ENCODE peak calls at places on chromosome 11, in eight cellular contexts. O, Q, R, P, T, D, H and U are unnamed samples. For H3K4me1, the result is how much of the 10 kb centered on the place peaks cover.

GRCh38 chr11:43835104-43835503 is 45.5 kb upstream of the ALKBH3 start:
- DNase-seq in H (no peak), T (no peak), D (no peak), Q (no peak), R (no peak), O (no peak), P (no peak), U (no peak)

GRCh38 chr11:95922536-95923440 is 1.1 kb downstream of the MTMR2 start:
- DNase-seq in P (no peak), T (no peak), O (no peak), Q (no peak), H (no peak), R (no peak), D (peak), U (no peak)

GRCh38 chr11:126303623-126304456 is at the start of gene DCPS:
- DNase-seq in T (peak), P (peak), H (peak), Q (peak), R (peak), O (peak), D (peak), U (peak)

GRCh38 chr11:117888140-117888561 is 11.7 kb upstream of the FXYD6 start:
- DNase-seq in T (no peak), D (no peak), O (no peak), P (no peak), R (no peak), H (no peak), Q (no peak), U (peak)

GRCh38 chr11:31798057-31799035 is 12.8 kb downstream of the PAX6 start:
- DNase-seq in D (no peak), R (no peak), P (no peak), O (no peak), T (no peak), H (no peak), Q (peak), U (peak)

GRCh38 chr11:85875505-85875904 is 20.3 kb downstream of the CCDC83 start:
- DNase-seq in T (no peak), O (no peak), P (no peak), H (no peak), D (no peak), Q (no peak), R (peak), U (no peak)

GRCh38 chr11:2740275-2740940 is 40.6 kb upstream of the KCNQ1OT1 start:
- DNase-seq in Q (peak), O (no peak), H (no peak), R (no peak), D (no peak), P (no peak), T (no peak), U (no peak)

GRCh38 chr11:35163707-35164496 is 24.9 kb downstream of the CD44 start:
- DNase-seq in R (peak), Q (no peak), O (no peak), H (no peak), D (no peak), P (no peak), T (no peak), U (no peak)

GRCh38 chr11:57427692-57428082 is 766 bp upstream of the SLC43A3 start:
- DNase-seq in P (peak), R (peak), T (no peak), D (no peak), Q (no peak), H (no peak), O (peak), U (no peak)

GRCh38 chr11:89220684-89221339 is 43.1 kb downstream of the TYR start:
- DNase-seq in O (no peak), T (no peak), P (no peak), R (no peak), D (no peak), H (no peak), Q (no peak), U (no peak)

GRCh38 chr11:116732740-116733385 is 39.9 kb downstream of the BUD13 start:
- DNase-seq in R (peak), T (peak), O (no peak), D (peak), Q (peak), H (peak), P (peak), U (no peak)

GRCh38 chr11:82754410-82754809 is 20.7 kb upstream of the FAM181B start:
- DNase-seq in P (no peak), H (no peak), O (no peak), Q (no peak), D (no peak), T (no peak), R (no peak), U (no peak)

GRCh38 chr11:20156876-20157613 is 3.2 kb downstream of the DBX1 start:
- DNase-seq in R (no peak), P (no peak), D (no peak), T (no peak), O (no peak), Q (peak), H (no peak), U (no peak)

GRCh38 chr11:18704698-18705097 is 6.1 kb downstream of the TMEM86A start:
- DNase-seq in R (no peak), D (no peak), Q (no peak), T (no peak), O (no peak), P (no peak), H (no peak), U (no peak)

GRCh38 chr11:4593739-4594138 is at the start of gene OR52I1:
- DNase-seq in Q (no peak), P (no peak), D (no peak), H (no peak), O (no peak), R (no peak), T (no peak), U (no peak)

GRCh38 chr11:114036156-114036811 is 23.2 kb upstream of the ZBTB16 start:
- DNase-seq in H (peak), Q (peak), P (peak), D (peak), O (peak), R (peak), T (peak), U (no peak)

GRCh38 chr11:72609045-72609444 is 65.2 kb downstream of the PDE2A start:
- DNase-seq in P (no peak), H (no peak), Q (no peak), T (no peak), R (peak), D (peak), O (no peak), U (no peak)

GRCh38 chr11:113372317-113372716 is 15.3 kb upstream of the ANKK1 start:
- DNase-seq in T (no peak), D (peak), P (no peak), R (peak), Q (no peak), H (no peak), O (no peak), U (no peak)

GRCh38 chr11:112797653-112798293 is 163.4 kb upstream of the NCAM1 start:
- DNase-seq in T (no peak), O (no peak), R (no peak), P (no peak), Q (no peak), H (peak), D (no peak), U (no peak)

GRCh38 chr11:2269601-2270321 is 627 bp downstream of the ASCL2 start:
- DNase-seq in D (peak), T (no peak), O (no peak), R (peak), Q (peak), H (peak), P (peak), U (peak)

GRCh38 chr11:72446929-72447753 is 12.8 kb upstream of the CLPB start:
- DNase-seq in T (peak), D (peak), H (no peak), Q (no peak), O (no peak), P (no peak), R (peak), U (no peak)

GRCh38 chr11:36365937-36366336 is 69.8 kb downstream of the PRR5L start:
- DNase-seq in Q (no peak), R (no peak), H (no peak), P (no peak), D (no peak), O (no peak), T (no peak), U (no peak)

GRCh38 chr11:124623861-124624525 is 1.3 kb downstream of the TBRG1 start:
- DNase-seq in Q (no peak), T (no peak), D (peak), P (no peak), O (no peak), R (peak), H (no peak), U (no peak)

GRCh38 chr11:3140291-3140603 is 24.9 kb downstream of the OSBPL5 start:
- DNase-seq in Q (no peak), P (no peak), D (no peak), R (no peak), O (no peak), T (no peak), H (no peak), U (no peak)

GRCh38 chr11:61340985-61341384 is 8.0 kb downstream of the TKFC start:
- DNase-seq in H (no peak), Q (no peak), O (no peak), P (no peak), D (no peak), T (no peak), R (no peak), U (no peak)

GRCh38 chr11:59776210-59777066 is 21.3 kb downstream of the STX3 start:
- DNase-seq in D (peak), H (no peak), R (peak), P (no peak), O (no peak), T (peak), Q (no peak), U (no peak)

GRCh38 chr11:61764606-61765260 is 12.3 kb downstream of the MYRF start:
- DNase-seq in O (no peak), P (peak), T (no peak), R (no peak), Q (no peak), H (no peak), D (no peak), U (no peak)

GRCh38 chr11:12884751-12885318 is 124.3 kb upstream of the RASSF10 start:
- DNase-seq in H (no peak), Q (no peak), R (no peak), D (no peak), O (no peak), P (no peak), T (no peak), U (no peak)

GRCh38 chr11:119363081-119363861 is 16.8 kb upstream of the MFRP start:
- DNase-seq in P (peak), Q (peak), D (no peak), O (no peak), H (no peak), R (no peak), T (no peak), U (no peak)

GRCh38 chr11:134045799-134046635 is 22.9 kb upstream of the JAM3 start:
- DNase-seq in P (no peak), H (no peak), Q (peak), O (no peak), R (no peak), T (no peak), D (no peak), U (no peak)

GRCh38 chr11:74748211-74749126 is at the start of gene RNF169:
- DNase-seq in R (peak), Q (peak), P (peak), T (peak), D (peak), H (peak), O (peak), U (no peak)
- TF ChIP-seq POLR2A in R (peak), Q (peak), P (peak), T (peak), D (peak), H (peak), O (peak), U (peak)

GRCh38 chr11:80632691-80633090 is 1191.9 kb upstream of the TENM4 start:
- DNase-seq in Q (no peak), H (no peak), T (no peak), D (no peak), R (no peak), P (no peak), O (no peak), U (no peak)

GRCh38 chr11:80632156-80632555 is 1191.3 kb upstream of the TENM4 start:
- DNase-seq in P (no peak), D (no peak), H (no peak), O (no peak), R (no peak), Q (no peak), T (no peak), U (no peak)

GRCh38 chr11:80621871-80622270 is 1181.0 kb upstream of the TENM4 start:
- DNase-seq in O (no peak), T (no peak), R (no peak), P (no peak), Q (no peak), D (no peak), H (no peak), U (no peak)

DNA sequence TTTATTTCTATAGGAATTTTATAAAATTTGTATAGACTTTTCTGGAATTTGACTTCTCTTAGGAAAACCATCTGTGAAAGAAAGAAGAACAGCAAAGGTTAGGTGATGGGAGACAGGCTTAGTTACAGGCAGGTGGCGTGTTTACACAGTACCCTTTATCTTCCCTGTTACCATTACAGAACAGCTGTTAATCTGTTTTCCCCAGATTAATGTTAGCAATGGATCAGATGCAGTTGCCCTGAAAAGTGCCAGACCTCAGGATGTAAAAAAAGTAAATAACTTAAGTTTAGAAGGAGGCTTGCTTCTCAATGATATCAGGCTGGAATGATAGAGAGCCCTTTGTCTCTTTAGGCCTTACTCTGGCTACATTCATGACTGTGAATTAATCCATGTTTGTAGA is 1186.5 kb upstream of the TENM4 start:
- DNase-seq in P (no peak), D (no peak), O (no peak), T (no peak), R (no peak), Q (no peak), H (no peak), U (no peak)
- H3K4me3 ChIP-seq in P (no peak), D (no peak), O (no peak), T (no peak), R (no peak), Q (no peak), H (no peak), U (no peak)

GRCh38 chr11:132719684-132720083 is 812.6 kb downstream of the OPCML start:
- DNase-seq in R (no peak), H (no peak), O (no peak), P (no peak), D (no peak), T (no peak), Q (no peak), U (no peak)
- H3K4me1 ChIP-seq in R (under half), H (under half), O (under half), P (under half), D (under half), T (under half), Q (under half), U (under half)

DNA sequence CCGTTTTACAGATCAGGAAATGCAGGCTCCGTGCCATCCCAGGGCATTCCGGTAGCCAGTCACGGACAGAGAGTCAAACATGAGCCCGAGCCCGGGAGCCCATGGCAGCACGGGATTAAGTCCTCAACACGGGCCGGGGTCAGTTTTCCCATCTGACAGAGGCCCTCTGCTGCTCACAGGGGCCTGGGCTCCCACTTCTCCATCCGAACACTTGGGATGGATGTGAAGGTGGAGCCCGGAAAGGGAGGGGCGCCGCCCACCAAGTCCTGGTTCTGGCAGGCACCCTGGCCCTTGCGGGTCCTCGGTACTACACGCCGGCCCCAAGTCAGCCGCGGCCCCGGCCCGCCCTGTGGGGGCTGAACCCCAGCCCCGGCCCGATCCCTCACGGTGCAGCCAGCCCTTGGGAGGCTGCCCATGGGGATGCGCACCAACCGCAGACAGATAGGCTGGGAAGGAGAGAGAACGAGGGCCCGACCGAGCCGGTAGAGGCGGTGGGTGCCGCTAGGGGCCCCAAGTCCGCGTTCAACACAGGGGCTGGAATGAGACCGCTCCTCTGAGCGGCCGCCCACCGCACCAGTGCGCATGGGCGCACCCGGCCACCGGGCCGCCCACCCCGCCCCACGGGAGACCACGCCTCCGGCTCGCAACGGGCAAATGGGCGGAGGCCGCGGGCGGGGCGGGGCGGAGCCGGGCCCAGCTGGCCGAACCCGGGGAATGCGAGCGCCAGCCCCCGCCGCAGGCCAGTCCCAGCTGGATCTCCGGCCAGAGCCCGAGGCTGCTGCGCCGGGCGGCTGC is at the start of gene CAPN5:
- DNase-seq in P (peak), O (peak), T (peak), D (peak), H (peak), R (peak), Q (peak), U (no peak)
- TF ChIP-seq POLR2A in P (peak), O (peak), T (peak), D (no peak), H (peak), R (peak), Q (no peak), U (no peak)

DNA sequence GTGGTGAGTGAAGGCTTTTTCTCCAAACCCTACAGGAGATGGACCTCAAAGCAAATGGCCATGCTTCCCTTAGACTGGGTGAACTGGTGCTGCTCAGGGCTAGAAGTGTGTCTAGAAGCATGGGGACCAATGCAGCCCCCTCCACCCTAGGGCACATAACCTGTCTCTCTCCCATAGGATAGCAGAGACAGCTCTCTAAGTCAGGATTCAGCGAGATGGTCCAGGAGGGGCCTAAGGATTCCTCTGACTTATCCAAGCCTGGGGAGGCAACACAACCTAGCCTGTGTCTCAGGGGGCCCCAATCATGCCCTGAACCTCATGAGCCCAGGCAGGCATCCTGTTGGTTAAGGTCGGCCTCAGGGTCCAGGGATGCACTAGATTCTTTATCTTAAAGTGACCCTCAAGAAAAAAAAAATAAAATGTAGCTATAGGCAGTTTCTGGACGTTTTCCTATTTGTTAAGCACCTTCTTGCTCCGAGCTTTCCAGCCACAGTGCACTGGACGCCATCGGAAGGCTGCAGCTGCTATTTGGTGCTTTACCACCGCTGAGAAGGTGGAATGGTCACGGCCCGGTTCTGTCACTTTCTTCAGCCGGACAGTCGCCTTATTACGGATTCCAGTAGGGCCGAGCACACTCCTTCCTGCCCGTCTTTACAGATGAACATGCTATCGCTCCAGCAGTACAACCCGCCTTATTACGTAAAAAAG is 5.0 kb upstream of the CCND1 start:
- DNase-seq in Q (no peak), H (no peak), O (no peak), T (no peak), D (no peak), P (no peak), R (no peak), U (no peak)
- H3K4me3 ChIP-seq in Q (peak), H (peak), O (peak), T (peak), D (no peak), P (peak), R (peak), U (peak)

DNA sequence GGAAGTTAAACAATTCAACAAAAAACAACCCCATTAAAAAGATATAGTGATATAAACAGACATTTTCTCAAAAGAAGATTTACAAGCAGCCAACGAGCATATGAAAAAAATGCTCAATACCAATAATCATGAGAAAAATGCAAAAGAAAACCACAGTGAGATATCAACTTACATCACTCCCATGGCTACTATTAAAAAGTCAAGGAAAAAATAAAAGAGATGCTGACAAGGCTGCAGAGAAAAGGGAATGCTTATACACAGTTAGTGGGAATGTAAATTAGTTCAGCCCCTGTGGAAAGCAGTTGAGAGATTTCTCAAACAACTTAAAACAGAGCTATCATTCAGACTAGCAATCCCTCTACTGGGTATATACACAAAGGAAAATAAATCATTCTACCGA is 97.1 kb upstream of the CARD18 start:
- DNase-seq in T (no peak), R (peak), P (no peak), D (no peak), O (no peak), H (no peak), Q (no peak), U (no peak)
- H3K4me1 ChIP-seq in T (under half), R (under half), P (under half), D (under half), O (under half), H (under half), Q (under half), U (under half)

GRCh38 chr11:75241036-75241905 is 697 bp downstream of the TPBGL start:
- DNase-seq in H (peak), D (peak), O (peak), T (peak), P (peak), Q (peak), R (peak), U (no peak)
- TF ChIP-seq POLR2A in H (peak), D (no peak), O (no peak), T (no peak), P (peak), Q (no peak), R (no peak), U (no peak)

GRCh38 chr11:71197096-71197495 is 55.3 kb downstream of the SHANK2 start:
- DNase-seq in R (no peak), D (no peak), P (no peak), T (no peak), Q (peak), O (no peak), H (no peak), U (no peak)
- H3K4me3 ChIP-seq in R (no peak), D (no peak), P (no peak), T (no peak), Q (no peak), O (no peak), H (no peak), U (no peak)

DNA sequence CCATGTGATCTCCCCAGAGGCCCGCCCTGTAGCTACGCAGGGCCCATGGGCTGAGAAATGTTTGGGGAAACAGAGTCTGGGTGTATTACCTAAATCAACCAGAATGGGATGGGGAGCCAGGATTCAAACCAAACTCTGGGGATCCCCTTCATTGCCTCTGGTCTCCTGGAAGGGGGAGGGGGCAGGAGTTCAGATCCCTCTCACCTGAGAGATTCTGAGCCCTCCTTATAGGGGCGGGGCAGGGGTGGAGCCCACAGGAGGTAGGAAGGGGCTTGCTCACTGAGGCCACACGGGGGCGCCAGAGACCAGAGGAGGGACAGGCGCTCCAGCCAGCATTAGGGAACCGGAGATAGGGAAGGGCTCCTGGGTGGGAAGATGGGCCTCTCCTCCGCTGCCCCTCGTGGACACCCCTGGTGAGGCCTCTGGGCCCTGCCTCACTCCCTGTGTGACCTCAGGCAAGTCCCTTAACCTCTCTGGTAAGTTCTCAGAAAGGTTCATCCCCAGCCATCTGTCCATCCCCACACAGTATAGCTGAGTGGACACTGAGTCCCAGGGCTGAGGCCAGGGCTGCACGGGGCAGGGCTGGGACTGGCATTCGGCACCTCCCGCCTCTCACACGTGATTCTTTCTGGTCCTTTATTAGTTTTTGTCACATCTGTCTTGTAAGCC is 2.7 kb upstream of the CDC42BPG start:
- DNase-seq in D (peak), R (peak), O (peak), T (peak), P (peak), Q (peak), H (peak), U (no peak)
- H3K4me1 ChIP-seq in D (under half), R (under half), O (under half), T (half or more), P (under half), Q (half or more), H (under half), U (under half)